ENCODE peak calls at places on chromosomes 4 and X, in eight cellular contexts. S is kidney epithelial cell; Q is dermis microvascular lymphatic vessel endothelial cell; V is ELF-1; I is cardiac muscle cell; X is fibroblast of lung; W is stimulated activated CD4-positive, alpha-beta T cell treated with anti-CD3 and anti-CD28 coated beads, TNF-alpha, amount 100 ng/mL, for 24 hours; D is lung microvascular endothelial cell. P is an unnamed sample.

GRCh38 chr4:153741529-153741928 is 18.3 kb downstream of the RNF175 start:
- DNase-seq in Q (no peak), I (no peak), X (no peak), S (no peak), V (no peak), D (no peak), W (no peak), P (no peak)

GRCh38 chr4:124337874-124338273 is 374.7 kb downstream of the ANKRD50 start:
- DNase-seq in Q (no peak), D (no peak), I (peak), S (no peak), X (peak), W (no peak), V (no peak), P (no peak)

GRCh38 chr4:48813984-48814383 is 16.9 kb upstream of the OCIAD1 start:
- DNase-seq in D (no peak), Q (no peak), S (no peak), V (no peak), X (no peak), I (no peak), W (no peak), P (no peak)

GRCh38 chr4:36532670-36533373 is 251.4 kb downstream of the DTHD1 start:
- DNase-seq in S (no peak), V (peak), D (no peak), I (no peak), W (no peak), Q (no peak), X (peak), P (no peak)

GRCh38 chr4:13963601-13964000 is 336.1 kb upstream of the BOD1L1 start:
- DNase-seq in S (no peak), W (no peak), D (no peak), V (no peak), I (peak), X (peak), Q (no peak), P (no peak)

GRCh38 chr4:189912170-189912569 is 28.5 kb upstream of the FRG1 start:
- DNase-seq in V (peak), I (no peak), X (no peak), S (no peak), Q (no peak), D (no peak), W (no peak), P (no peak)

GRCh38 chr4:46390353-46391058 is 578 bp upstream of the GABRA2 start:
- DNase-seq in D (no peak), S (no peak), X (no peak), W (no peak), Q (no peak), I (no peak), V (no peak), P (no peak)

GRCh38 chr4:24527371-24527770 is 57.0 kb downstream of the DHX15 start:
- DNase-seq in X (no peak), S (no peak), D (no peak), Q (no peak), W (no peak), I (peak), V (no peak), P (no peak)

GRCh38 chr4:98261291-98262271 is at the start of gene RAP1GDS1:
- DNase-seq in S (no peak), W (peak), X (peak), Q (no peak), V (peak), I (peak), D (peak), P (peak)

GRCh38 chrX:153603131-153603656 is 4.3 kb upstream of the CCNQ start:
- DNase-seq in X (no peak), I (no peak), Q (no peak), S (no peak), W (no peak), V (no peak), D (no peak), P (no peak)

GRCh38 chr4:3215256-3215655 is 33.7 kb upstream of the MSANTD1 start:
- DNase-seq in X (no peak), D (no peak), V (no peak), Q (no peak), I (no peak), S (no peak), W (no peak), P (no peak)

GRCh38 chr4:63553123-63553522 is 856.1 kb downstream of the TECRL start:
- DNase-seq in W (no peak), I (no peak), V (no peak), D (no peak), X (no peak), Q (no peak), S (no peak), P (no peak)

GRCh38 chrX:130825509-130825908 is 77.5 kb downstream of the ENOX2 start:
- DNase-seq in I (no peak), V (no peak), W (no peak), Q (no peak), S (no peak), D (no peak), X (no peak), P (no peak)

GRCh38 chr4:101400096-101400495 is 52.8 kb upstream of the PPP3CA start:
- DNase-seq in Q (no peak), D (no peak), W (no peak), I (peak), S (peak), X (peak), V (no peak), P (no peak)

GRCh38 chrX:83511208-83511607 is 3.1 kb downstream of the POU3F4 start:
- DNase-seq in W (no peak), I (no peak), V (peak), D (no peak), S (no peak), X (peak), Q (no peak), P (peak)

GRCh38 chr4:125434136-125434535 is 119.4 kb downstream of the FAT4 start:
- DNase-seq in V (no peak), Q (no peak), X (peak), D (no peak), S (no peak), W (no peak), I (peak), P (no peak)

GRCh38 chr4:55330241-55330640 is 15.8 kb upstream of the SRD5A3 start:
- DNase-seq in D (no peak), I (peak), Q (no peak), W (no peak), S (no peak), V (no peak), X (no peak), P (no peak)

GRCh38 chr4:7217453-7218310 is 25.3 kb downstream of the SORCS2 start:
- DNase-seq in I (peak), V (no peak), W (no peak), D (no peak), X (peak), S (no peak), Q (no peak), P (no peak)

GRCh38 chr4:57405359-57405758 is 295.2 kb upstream of the IGFBP7 start:
- DNase-seq in X (peak), Q (no peak), I (no peak), D (no peak), V (no peak), W (no peak), S (peak), P (peak)

GRCh38 chrX:153493085-153493484 is 1.7 kb upstream of the BGN start:
- DNase-seq in W (no peak), V (no peak), I (no peak), X (no peak), D (no peak), Q (no peak), S (no peak), P (no peak)

GRCh38 chr4:155510771-155511170 is 134.0 kb upstream of the MAP9 start:
- DNase-seq in I (no peak), S (no peak), X (no peak), W (no peak), D (no peak), V (no peak), Q (no peak), P (no peak)

GRCh38 chr4:118352843-118353373 is at the start of gene PRSS12:
- DNase-seq in D (peak), V (peak), Q (no peak), S (peak), I (peak), X (peak), W (peak), P (peak)

GRCh38 chr4:40844261-40844660 is 94.5 kb downstream of the NSUN7 start:
- DNase-seq in W (no peak), I (no peak), X (no peak), S (no peak), V (no peak), D (no peak), Q (no peak), P (no peak)

GRCh38 chr4:136156947-136157346 is 1375.3 kb downstream of the PCDH18 start:
- DNase-seq in V (no peak), D (no peak), W (no peak), S (no peak), I (no peak), Q (no peak), X (no peak), P (no peak)

GRCh38 chrX:84735025-84735424 is 232.8 kb upstream of the HDX start:
- DNase-seq in X (peak), I (no peak), V (peak), S (no peak), W (no peak), D (no peak), Q (no peak), P (peak)

GRCh38 chr4:113635739-113636437 is 125.7 kb downstream of the CAMK2D start:
- DNase-seq in Q (no peak), S (no peak), W (no peak), X (peak), D (no peak), V (no peak), I (peak), P (no peak)

GRCh38 chr4:100306018-100306417 is 115.8 kb upstream of the DDIT4L start:
- DNase-seq in I (no peak), S (peak), W (no peak), D (no peak), X (peak), V (no peak), Q (no peak), P (no peak)

GRCh38 chr4:26208237-26208985 is 112.4 kb upstream of the RBPJ start:
- DNase-seq in V (no peak), S (no peak), W (no peak), Q (no peak), I (no peak), X (no peak), D (no peak), P (no peak)

GRCh38 chrX:46327229-46328081 is 217.8 kb downstream of the ZNF674 start:
- DNase-seq in Q (peak), D (peak), I (peak), V (peak), S (peak), X (peak), W (no peak), P (peak)

GRCh38 chr4:108694423-108694822 is 44.0 kb downstream of the OSTC start:
- DNase-seq in S (no peak), V (no peak), D (no peak), Q (no peak), X (no peak), I (no peak), W (no peak), P (no peak)

GRCh38 chr4:146582864-146583263 is 55.8 kb upstream of the POU4F2 start:
- DNase-seq in X (no peak), Q (no peak), V (peak), I (no peak), D (no peak), S (no peak), W (no peak), P (no peak)